ENCODE peak calls at places on chromosomes 12 and 14, in six cellular contexts. G is GM12865; F is psoas muscle; Y is left cardiac atrium; E is HuH-7; X is naive thymus-derived CD8-positive, alpha-beta T cell. L is an unnamed sample.

GRCh38 chr12:40802656-40803055 is 110.4 kb downstream of the CNTN1 start:
- DNase-seq in Y (no peak), E (no peak), G (no peak), F (no peak), X (no peak), L (no peak)

GRCh38 chr14:68393178-68393763 is 399.6 kb downstream of the ZFP36L1 start:
- DNase-seq in E (no peak), X (no peak), Y (no peak), F (no peak), G (no peak), L (no peak)

GRCh38 chr12:115466076-115466475 is 782.1 kb upstream of the TBX3 start:
- DNase-seq in X (no peak), Y (no peak), G (no peak), F (no peak), E (no peak), L (peak)

GRCh38 chr14:37988472-37988871 is 219.2 kb upstream of the SSTR1 start:
- DNase-seq in X (no peak), E (no peak), F (no peak), G (no peak), Y (no peak), L (peak)

GRCh38 chr12:112347521-112347920 is 34.7 kb downstream of the HECTD4 start:
- DNase-seq in X (no peak), Y (no peak), E (no peak), F (no peak), G (peak), L (peak)

GRCh38 chr12:122861586-122861970 is 26.3 kb downstream of the HIP1R start:
- DNase-seq in F (no peak), E (no peak), G (no peak), Y (no peak), X (no peak), L (no peak)

GRCh38 chr12:54028324-54029201 is at the start of gene HOXC6:
- DNase-seq in G (no peak), E (peak), X (no peak), F (peak), Y (no peak), L (no peak)

GRCh38 chr14:61720302-61720677 is 25.0 kb downstream of the HIF1A start:
- DNase-seq in Y (no peak), X (no peak), G (no peak), F (no peak), E (no peak), L (peak)

GRCh38 chr14:39218171-39218769 is 15.4 kb upstream of the MIA2 start:
- DNase-seq in F (no peak), E (no peak), G (no peak), X (no peak), Y (no peak), L (no peak)

GRCh38 chr14:95855606-95856005 is 21.0 kb upstream of the TUNAR start:
- DNase-seq in X (no peak), F (no peak), Y (no peak), G (no peak), E (no peak), L (no peak)

GRCh38 chr12:122968104-122968503 is 1.8 kb upstream of the ABCB9 start:
- DNase-seq in F (no peak), G (no peak), X (no peak), Y (no peak), E (no peak), L (no peak)

GRCh38 chr12:65152012-65152411 is 17.4 kb upstream of the LEMD3 start:
- DNase-seq in F (no peak), G (no peak), E (no peak), X (no peak), Y (no peak), L (peak)

GRCh38 chr14:100428727-100429126 is 105.6 kb downstream of the SLC25A47 start:
- DNase-seq in Y (no peak), X (no peak), F (no peak), E (no peak), G (peak), L (peak)

GRCh38 chr12:47094804-47095203 is 15.0 kb upstream of the AMIGO2 start:
- DNase-seq in X (no peak), E (no peak), F (no peak), Y (no peak), G (no peak), L (peak)

GRCh38 chr14:68927956-68928675 is 51.0 kb downstream of the ACTN1 start:
- DNase-seq in X (peak), F (no peak), Y (no peak), E (no peak), G (no peak), L (no peak)

GRCh38 chr12:79998554-79998953 is 63.7 kb upstream of the PPP1R12A start:
- DNase-seq in E (no peak), X (no peak), G (no peak), F (no peak), Y (no peak), L (no peak)

GRCh38 chr12:2284321-2284813 is 231.6 kb downstream of the CACNA1C start:
- DNase-seq in Y (no peak), E (no peak), X (no peak), F (no peak), G (no peak), L (peak)

GRCh38 chr12:69007166-69007857 is 74.3 kb upstream of the CPM start:
- DNase-seq in F (no peak), Y (peak), X (no peak), G (no peak), E (no peak), L (peak)

GRCh38 chr14:71250791-71251190 is 343.5 kb downstream of the PCNX1 start:
- DNase-seq in E (no peak), X (no peak), F (no peak), Y (no peak), G (no peak), L (no peak)

GRCh38 chr14:28673056-28673455 is 93.5 kb upstream of the FOXG1 start:
- DNase-seq in Y (no peak), X (no peak), G (no peak), E (no peak), F (no peak), L (peak)

GRCh38 chr14:22900088-22900799 is 17.2 kb downstream of the REM2 start:
- DNase-seq in G (peak), E (peak), Y (no peak), X (peak), F (no peak), L (peak)

GRCh38 chr14:23321572-23322547 is 603 bp downstream of the PABPN1 start:
- DNase-seq in G (peak), Y (peak), E (peak), X (peak), F (peak), L (peak)

GRCh38 chr14:100676089-100676685 is 50.5 kb upstream of the DLK1 start:
- DNase-seq in F (no peak), Y (no peak), G (no peak), X (no peak), E (no peak), L (no peak)

GRCh38 chr14:33347816-33348215 is 409.1 kb downstream of the NPAS3 start:
- DNase-seq in X (no peak), G (no peak), E (no peak), Y (no peak), F (no peak), L (peak)

GRCh38 chr12:108594960-108595710 is 2.7 kb downstream of the TMEM119 start:
- DNase-seq in Y (no peak), X (no peak), G (no peak), E (no peak), F (no peak), L (no peak)

GRCh38 chr12:122949816-122950215 is 16.4 kb downstream of the ABCB9 start:
- DNase-seq in G (no peak), F (no peak), Y (no peak), X (no peak), E (no peak), L (no peak)

GRCh38 chr12:47946413-47947107 is 16.8 kb upstream of the TMEM106C start:
- DNase-seq in F (no peak), G (no peak), X (no peak), Y (no peak), E (no peak), L (no peak)

GRCh38 chr12:88934163-88934747 is 354.0 kb upstream of the KITLG start:
- DNase-seq in E (no peak), Y (no peak), F (no peak), X (no peak), G (no peak), L (peak)

L was measured in fibroblast of lung.